ENCODE peak calls at places on chromosomes 5 and 9, in eight cellular contexts. T, J, H, F, W, Q, A and Z are unnamed samples.

GRCh38 chr5:100643473-100643872 is 108.3 kb downstream of the FAM174A start:
- DNase-seq in T (no peak), J (no peak), H (no peak), F (no peak), W (no peak), Q (no peak), A (no peak), Z (no peak)

GRCh38 chr5:113178073-113178779 is 201.6 kb downstream of the DCP2 start:
- DNase-seq in T (no peak), J (no peak), H (no peak), F (no peak), W (no peak), Q (no peak), A (no peak), Z (no peak)

GRCh38 chr5:80837679-80838078 is 122.5 kb upstream of the RASGRF2 start:
- DNase-seq in T (no peak), J (no peak), H (no peak), F (no peak), W (no peak), Q (peak), A (no peak), Z (no peak)

GRCh38 chr9:125493861-125494554 is 213.0 kb downstream of the MAPKAP1 start:
- DNase-seq in T (no peak), J (no peak), H (no peak), F (no peak), W (no peak), Q (no peak), A (no peak), Z (peak)

GRCh38 chr5:74810915-74811314 is 43.9 kb downstream of the NSA2 start:
- DNase-seq in T (no peak), J (no peak), H (no peak), F (no peak), W (no peak), Q (no peak), A (no peak), Z (no peak)

GRCh38 chr5:51556833-51557232 is 173.6 kb downstream of the ISL1 start:
- DNase-seq in T (no peak), J (no peak), H (no peak), F (no peak), W (no peak), Q (no peak), A (no peak), Z (no peak)

GRCh38 chr5:179406031-179406681 is 60.9 kb upstream of the ADAMTS2 start:
- DNase-seq in T (no peak), J (peak), H (peak), F (no peak), W (no peak), Q (no peak), A (no peak), Z (no peak)

GRCh38 chr5:101678494-101679193 is 617.4 kb downstream of the SLCO4C1 start:
- DNase-seq in T (peak), J (peak), H (peak), F (peak), W (no peak), Q (peak), A (peak), Z (peak)

GRCh38 chr9:125412166-125412565 is 150.5 kb downstream of the GAPVD1 start:
- DNase-seq in T (no peak), J (no peak), H (no peak), F (no peak), W (no peak), Q (no peak), A (no peak), Z (no peak)

GRCh38 chr5:126516133-126516532 is 78.9 kb downstream of the ALDH7A1 start:
- DNase-seq in T (no peak), J (peak), H (peak), F (no peak), W (no peak), Q (no peak), A (no peak), Z (peak)

GRCh38 chr9:107215381-107215780 is 67.7 kb upstream of the RAD23B start:
- DNase-seq in T (no peak), J (no peak), H (peak), F (no peak), W (no peak), Q (no peak), A (no peak), Z (peak)

GRCh38 chr9:80026121-80026520 is 454.4 kb downstream of the TLE4 start:
- DNase-seq in T (no peak), J (no peak), H (no peak), F (no peak), W (no peak), Q (no peak), A (no peak), Z (no peak)

GRCh38 chr5:64811050-64811640 is 42.4 kb downstream of the CWC27 start:
- DNase-seq in T (peak), J (peak), H (peak), F (no peak), W (no peak), Q (peak), A (no peak), Z (peak)

GRCh38 chr5:171023508-171023907 is 161.7 kb downstream of the RANBP17 start:
- DNase-seq in T (no peak), J (peak), H (no peak), F (no peak), W (no peak), Q (no peak), A (no peak), Z (no peak)

GRCh38 chr5:180049357-180049673 is 22.2 kb downstream of the RNF130 start:
- DNase-seq in T (no peak), J (no peak), H (no peak), F (no peak), W (no peak), Q (no peak), A (no peak), Z (no peak)

GRCh38 chr5:118069452-118069851 is 918.9 kb downstream of the DTWD2 start:
- DNase-seq in T (no peak), J (no peak), H (no peak), F (no peak), W (no peak), Q (no peak), A (no peak), Z (no peak)

DNA sequence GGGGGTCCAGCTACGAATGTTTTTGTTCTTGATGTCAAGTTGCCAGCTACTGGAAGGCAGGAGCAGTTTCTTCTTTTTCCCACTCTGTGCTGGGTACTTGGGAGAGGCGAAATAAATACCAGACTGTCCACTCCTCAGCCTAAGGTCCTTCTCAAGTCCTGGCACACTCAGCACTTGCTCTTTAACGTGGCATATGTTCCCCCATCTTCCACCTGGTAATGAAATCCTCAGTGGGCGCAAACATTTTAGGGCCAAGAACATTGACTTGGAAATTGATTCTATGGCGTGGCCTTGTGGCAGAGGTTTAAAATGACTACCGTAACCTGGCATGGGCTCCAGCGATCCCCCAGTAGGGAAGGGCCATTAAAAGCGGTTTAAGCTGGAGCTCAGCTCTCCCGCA is 51.1 kb upstream of the UBTD2 start:
- DNase-seq in T (no peak), J (no peak), H (no peak), F (no peak), W (no peak), Q (no peak), A (no peak), Z (no peak)
- TF ChIP-seq CTCF in T (no peak), J (no peak), H (no peak), F (no peak), W (no peak), Q (no peak), A (no peak), Z (no peak)

DNA sequence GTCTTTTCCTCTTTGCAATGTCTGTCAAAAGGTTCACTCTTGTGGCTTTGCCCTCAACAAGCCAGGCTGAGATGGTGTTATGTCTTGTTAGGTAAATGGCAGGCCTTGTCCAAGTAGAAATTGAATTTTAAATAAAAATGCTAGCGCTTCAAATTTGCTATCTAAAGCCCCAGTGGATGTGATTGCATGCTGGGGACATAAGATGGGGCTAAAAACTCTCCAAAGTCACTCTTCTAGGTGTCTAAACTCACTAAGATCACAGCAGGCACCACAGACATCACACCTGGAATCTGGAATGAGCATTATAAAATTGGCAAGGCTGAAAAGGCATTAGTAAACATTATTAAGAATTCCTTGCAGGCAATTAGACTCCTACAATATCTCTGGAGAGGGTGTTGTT is 262.7 kb upstream of the CLINT1 start:
- DNase-seq in T (no peak), J (no peak), H (no peak), F (no peak), W (no peak), Q (no peak), A (no peak), Z (no peak)
- TF ChIP-seq CTCF in T (no peak), J (no peak), H (no peak), F (no peak), W (no peak), Q (no peak), A (no peak), Z (no peak)

GRCh38 chr9:77158772-77159513 is 18.4 kb upstream of the VPS13A start:
- DNase-seq in T (no peak), J (peak), H (peak), F (no peak), W (no peak), Q (no peak), A (no peak), Z (peak)

GRCh38 chr9:77161191-77161590 is 16.1 kb upstream of the VPS13A start:
- DNase-seq in T (no peak), J (no peak), H (no peak), F (no peak), W (no peak), Q (no peak), A (no peak), Z (no peak)

GRCh38 chr9:77163889-77164288 is 13.4 kb upstream of the VPS13A start:
- DNase-seq in T (no peak), J (peak), H (peak), F (no peak), W (no peak), Q (no peak), A (no peak), Z (peak)

GRCh38 chr9:77162366-77162765 is 15.0 kb upstream of the VPS13A start:
- DNase-seq in T (no peak), J (no peak), H (no peak), F (no peak), W (no peak), Q (no peak), A (no peak), Z (no peak)

DNA sequence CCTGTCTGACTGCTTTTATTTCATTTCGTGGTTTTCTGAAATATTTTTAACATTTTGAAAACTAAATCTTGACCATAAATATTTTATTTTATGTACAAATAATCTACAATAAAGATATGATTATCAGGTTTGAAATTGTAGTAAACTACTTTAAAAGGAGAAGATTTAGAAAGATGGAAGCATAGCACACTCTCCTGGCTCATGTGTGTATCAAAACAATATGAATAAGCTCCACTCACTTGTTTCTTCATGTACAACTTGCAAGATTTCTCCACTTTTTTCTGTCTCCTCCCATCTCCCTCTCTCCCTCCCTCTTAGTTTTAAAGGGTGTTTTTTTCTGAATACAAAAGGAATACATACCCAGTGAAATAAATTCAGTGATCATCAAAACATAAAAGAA is 15.4 kb upstream of the VPS13A start:
- DNase-seq in T (no peak), J (peak), H (peak), F (no peak), W (no peak), Q (no peak), A (no peak), Z (no peak)
- TF ChIP-seq CTCF in T (no peak), J (no peak), H (no peak), F (no peak), W (no peak), Q (no peak), A (no peak), Z (no peak)

GRCh38 chr5:168314735-168315411 is 23.4 kb downstream of the WWC1 start:
- DNase-seq in T (no peak), J (peak), H (peak), F (no peak), W (peak), Q (no peak), A (no peak), Z (peak)
- TF ChIP-seq CTCF in T (no peak), J (no peak), H (peak), F (no peak), W (no peak), Q (no peak), A (no peak), Z (peak)

GRCh38 chr9:133539434-133539833 is 4.9 kb downstream of the ADAMTSL2 start:
- DNase-seq in T (peak), J (no peak), H (no peak), F (no peak), W (no peak), Q (no peak), A (peak), Z (no peak)

GRCh38 chr9:133542002-133542401 is 7.5 kb downstream of the ADAMTSL2 start:
- DNase-seq in T (no peak), J (no peak), H (no peak), F (no peak), W (no peak), Q (no peak), A (no peak), Z (no peak)

GRCh38 chr9:133538851-133539250 is 4.3 kb downstream of the ADAMTSL2 start:
- DNase-seq in T (no peak), J (no peak), H (no peak), F (no peak), W (no peak), Q (no peak), A (no peak), Z (no peak)

GRCh38 chr9:133538176-133538575 is 3.7 kb downstream of the ADAMTSL2 start:
- DNase-seq in T (no peak), J (no peak), H (no peak), F (no peak), W (no peak), Q (no peak), A (no peak), Z (no peak)

GRCh38 chr9:133540336-133541025 is 6.0 kb downstream of the ADAMTSL2 start:
- DNase-seq in T (no peak), J (no peak), H (no peak), F (no peak), W (no peak), Q (no peak), A (no peak), Z (no peak)
- TF ChIP-seq CTCF in T (no peak), J (no peak), H (no peak), F (no peak), W (no peak), Q (no peak), A (no peak), Z (peak)

GRCh38 chr5:154573011-154573410 is 95.0 kb upstream of the HAND1 start:
- DNase-seq in T (no peak), J (no peak), H (no peak), F (no peak), W (no peak), Q (no peak), A (no peak), Z (no peak)

GRCh38 chr5:154580422-154580821 is 102.4 kb upstream of the HAND1 start:
- DNase-seq in T (no peak), J (no peak), H (no peak), F (no peak), W (no peak), Q (no peak), A (no peak), Z (no peak)

GRCh38 chr5:154577449-154577848 is 99.4 kb upstream of the HAND1 start:
- DNase-seq in T (no peak), J (no peak), H (no peak), F (no peak), W (no peak), Q (no peak), A (no peak), Z (no peak)

GRCh38 chr5:154571325-154572035 is 93.5 kb upstream of the HAND1 start:
- DNase-seq in T (no peak), J (no peak), H (no peak), F (no peak), W (no peak), Q (no peak), A (no peak), Z (no peak)

DNA sequence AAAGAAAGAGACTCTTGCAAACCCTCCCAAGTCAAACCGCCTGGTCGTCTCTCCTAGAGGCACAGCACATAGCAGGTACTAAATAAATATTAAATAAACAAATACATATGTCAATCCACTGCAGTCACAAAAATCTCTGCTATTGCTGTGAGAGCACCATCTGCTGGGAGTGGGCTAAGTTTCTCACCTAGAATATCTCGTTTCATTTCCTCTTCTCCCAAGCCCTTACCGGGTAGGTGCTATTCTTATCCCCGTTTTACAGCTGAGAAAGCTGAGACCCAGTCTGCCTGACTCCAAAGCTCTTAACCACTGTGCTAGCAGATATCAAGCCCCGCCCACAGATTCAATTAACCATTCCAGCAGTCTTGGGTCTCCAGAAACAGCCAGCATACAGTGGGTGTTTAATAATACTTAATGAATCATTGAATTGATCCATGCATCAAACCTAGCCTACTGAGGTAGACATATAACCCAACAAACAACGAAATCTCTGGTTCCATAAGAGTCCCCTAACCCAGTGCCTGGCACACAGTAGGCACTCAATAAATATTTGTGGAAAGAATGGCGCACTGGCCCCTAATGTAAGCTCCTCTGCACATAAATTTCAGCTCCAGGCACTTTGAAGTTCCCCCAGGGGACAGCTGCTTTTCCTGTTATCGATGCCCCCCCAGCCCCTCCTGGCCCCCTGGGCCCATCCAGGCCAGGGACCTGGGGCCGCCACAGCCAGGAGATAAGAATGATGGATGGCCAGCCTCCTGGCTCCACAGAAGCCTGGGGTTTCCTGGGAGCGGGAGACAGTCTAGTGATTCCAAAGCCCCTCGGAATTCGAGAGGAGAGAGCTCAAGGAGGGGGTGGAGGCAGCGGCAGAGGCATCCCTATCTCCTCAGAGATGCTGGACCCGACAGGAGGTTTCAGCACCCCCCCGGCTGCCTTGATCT is 98.1 kb upstream of the HAND1 start:
- DNase-seq in T (peak), J (no peak), H (no peak), F (no peak), W (no peak), Q (no peak), A (no peak), Z (no peak)
- TF ChIP-seq CTCF in T (no peak), J (no peak), H (no peak), F (no peak), W (no peak), Q (no peak), A (no peak), Z (no peak)

DNA sequence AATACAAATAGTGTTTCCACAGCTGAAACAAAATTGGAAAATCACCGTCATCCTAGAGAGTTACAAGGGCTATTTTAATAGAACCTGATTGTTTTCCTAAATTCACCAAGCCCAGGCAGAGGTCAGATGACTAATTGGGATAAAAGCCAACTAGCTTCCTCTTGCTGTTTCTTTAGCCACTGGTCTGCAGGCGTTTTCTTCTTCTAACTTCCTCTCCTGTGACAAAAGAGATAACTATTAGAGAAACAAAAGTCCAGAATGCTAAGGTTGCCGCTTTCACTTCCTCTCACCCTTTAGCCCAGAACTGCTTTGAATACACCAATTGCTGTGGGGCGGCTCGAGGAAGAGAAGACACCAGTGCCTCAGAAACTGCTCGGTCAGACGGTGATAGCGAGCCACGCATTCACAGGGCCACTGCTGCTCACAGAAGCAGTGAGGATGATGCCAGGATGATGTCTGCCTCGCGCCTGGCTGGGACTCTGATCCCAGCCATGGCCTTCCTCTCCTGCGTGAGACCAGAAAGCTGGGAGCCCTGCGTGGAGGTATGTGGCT is at the start of gene TLR4:
- DNase-seq in T (peak), J (peak), H (peak), F (no peak), W (peak), Q (no peak), A (peak), Z (peak)
- TF ChIP-seq CTCF in T (no peak), J (no peak), H (no peak), F (no peak), W (no peak), Q (no peak), A (no peak), Z (no peak)

DNA sequence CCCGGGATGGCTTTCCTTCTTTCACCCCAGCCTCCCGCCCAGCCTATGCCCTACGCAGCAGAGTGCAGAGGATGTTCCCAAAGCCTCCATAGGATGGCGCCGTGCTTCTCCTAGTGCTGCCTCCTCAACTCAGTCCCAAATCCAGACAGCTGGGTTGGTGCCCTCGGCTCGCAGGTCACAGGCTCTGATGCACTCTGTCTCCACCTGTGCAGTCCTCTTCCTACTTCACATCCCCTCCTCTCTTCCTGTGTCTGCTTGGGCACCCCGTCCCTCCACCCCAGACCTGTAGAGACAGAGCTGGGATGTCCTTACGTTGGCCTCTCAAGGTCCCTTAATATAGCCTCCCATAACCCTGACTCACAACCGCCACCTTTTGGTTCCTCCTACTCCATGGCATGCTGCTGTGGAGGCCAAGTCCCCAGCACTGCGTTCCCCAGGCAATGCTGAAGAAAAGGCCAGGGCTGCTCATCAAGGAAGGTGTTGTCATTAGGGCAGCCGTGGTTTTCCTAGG is 314.4 kb downstream of the GADD45G start:
- DNase-seq in T (no peak), J (no peak), H (no peak), F (no peak), W (no peak), Q (peak), A (peak), Z (no peak)
- TF ChIP-seq CTCF in T (no peak), J (no peak), H (no peak), F (peak), W (peak), Q (peak), A (peak), Z (no peak)